ENCODE peak calls at places on chromosomes 16 and 17, in seven cellular contexts. One of them, this sample, is unnamed.

GRCh38 chr17:81432873-81433451 is 37.7 kb downstream of the BAHCC1 start:
- DNase-seq in A549: no peak
- DNase-seq in endothelial cell of umbilical vein: no peak
- DNase-seq in dorsolateral prefrontal cortex: no peak
- DNase-seq in tibial artery: no peak
- DNase-seq in GM23338: no peak
- DNase-seq in left ventricle myocardium inferior: no peak
- DNase-seq in this sample: no peak

GRCh38 chr16:68526143-68526781 is 12.8 kb upstream of the ZFP90 start:
- DNase-seq in left ventricle myocardium inferior: no peak
- DNase-seq in dorsolateral prefrontal cortex: no peak
- DNase-seq in A549: no peak
- DNase-seq in endothelial cell of umbilical vein: no peak
- DNase-seq in GM23338: no peak
- DNase-seq in tibial artery: no peak
- DNase-seq in this sample: no peak

GRCh38 chr16:5615868-5616642 is 518.5 kb upstream of the EEF2KMT start:
- DNase-seq in dorsolateral prefrontal cortex: peak
- DNase-seq in endothelial cell of umbilical vein: no peak
- DNase-seq in tibial artery: no peak
- DNase-seq in A549: peak
- DNase-seq in GM23338: peak
- DNase-seq in left ventricle myocardium inferior: peak
- DNase-seq in this sample: no peak

GRCh38 chr17:77741109-77741508 is 217.4 kb upstream of the TNRC6C start:
- DNase-seq in GM23338: peak
- DNase-seq in left ventricle myocardium inferior: no peak
- DNase-seq in A549: no peak
- DNase-seq in tibial artery: peak
- DNase-seq in dorsolateral prefrontal cortex: peak
- DNase-seq in endothelial cell of umbilical vein: no peak
- DNase-seq in this sample: no peak

GRCh38 chr17:70767102-70767701 is 597.9 kb downstream of the KCNJ2 start:
- DNase-seq in left ventricle myocardium inferior: no peak
- DNase-seq in endothelial cell of umbilical vein: no peak
- DNase-seq in dorsolateral prefrontal cortex: no peak
- DNase-seq in GM23338: peak
- DNase-seq in tibial artery: no peak
- DNase-seq in A549: peak
- DNase-seq in this sample: no peak

GRCh38 chr17:77738666-77739531 is 219.6 kb upstream of the TNRC6C start:
- DNase-seq in A549: no peak
- DNase-seq in left ventricle myocardium inferior: peak
- DNase-seq in tibial artery: peak
- DNase-seq in dorsolateral prefrontal cortex: no peak
- DNase-seq in endothelial cell of umbilical vein: no peak
- DNase-seq in GM23338: no peak
- DNase-seq in this sample: no peak

GRCh38 chr16:31421587-31421986 is 6.6 kb downstream of the COX6A2 start:
- DNase-seq in tibial artery: no peak
- DNase-seq in A549: no peak
- DNase-seq in endothelial cell of umbilical vein: no peak
- DNase-seq in dorsolateral prefrontal cortex: no peak
- DNase-seq in GM23338: no peak
- DNase-seq in left ventricle myocardium inferior: no peak
- DNase-seq in this sample: no peak

GRCh38 chr17:27848941-27849340 is 44.2 kb downstream of the LYRM9 start:
- DNase-seq in tibial artery: no peak
- DNase-seq in left ventricle myocardium inferior: no peak
- DNase-seq in GM23338: no peak
- DNase-seq in endothelial cell of umbilical vein: no peak
- DNase-seq in dorsolateral prefrontal cortex: no peak
- DNase-seq in A549: no peak
- DNase-seq in this sample: no peak

GRCh38 chr16:7137560-7138330 is 194.9 kb upstream of the RBFOX1 start:
- DNase-seq in endothelial cell of umbilical vein: no peak
- DNase-seq in tibial artery: no peak
- DNase-seq in GM23338: no peak
- DNase-seq in left ventricle myocardium inferior: no peak
- DNase-seq in A549: peak
- DNase-seq in dorsolateral prefrontal cortex: no peak
- DNase-seq in this sample: no peak

GRCh38 chr17:49624896-49625295 is 49.2 kb downstream of the NXPH3 start:
- DNase-seq in endothelial cell of umbilical vein: no peak
- DNase-seq in tibial artery: no peak
- DNase-seq in dorsolateral prefrontal cortex: peak
- DNase-seq in A549: no peak
- DNase-seq in left ventricle myocardium inferior: no peak
- DNase-seq in GM23338: no peak
- DNase-seq in this sample: no peak

GRCh38 chr17:71237903-71238538 is 882.8 kb upstream of the SOX9 start:
- DNase-seq in dorsolateral prefrontal cortex: no peak
- DNase-seq in tibial artery: no peak
- DNase-seq in GM23338: no peak
- DNase-seq in endothelial cell of umbilical vein: no peak
- DNase-seq in left ventricle myocardium inferior: no peak
- DNase-seq in A549: peak
- DNase-seq in this sample: no peak

GRCh38 chr17:82237083-82237745 is 8.4 kb downstream of the SLC16A3 start:
- DNase-seq in left ventricle myocardium inferior: peak
- DNase-seq in endothelial cell of umbilical vein: no peak
- DNase-seq in GM23338: peak
- DNase-seq in dorsolateral prefrontal cortex: peak
- DNase-seq in A549: no peak
- DNase-seq in tibial artery: peak
- DNase-seq in this sample: no peak

GRCh38 chr17:7897090-7897489 is 8.5 kb downstream of the CHD3 start:
- DNase-seq in dorsolateral prefrontal cortex: no peak
- DNase-seq in GM23338: no peak
- DNase-seq in left ventricle myocardium inferior: no peak
- DNase-seq in endothelial cell of umbilical vein: no peak
- DNase-seq in A549: no peak
- DNase-seq in tibial artery: no peak
- DNase-seq in this sample: no peak

GRCh38 chr17:69218986-69219385 is 9.6 kb downstream of the ABCA10 start:
- DNase-seq in GM23338: no peak
- DNase-seq in left ventricle myocardium inferior: no peak
- DNase-seq in dorsolateral prefrontal cortex: no peak
- DNase-seq in A549: no peak
- DNase-seq in endothelial cell of umbilical vein: no peak
- DNase-seq in tibial artery: no peak
- DNase-seq in this sample: no peak

GRCh38 chr17:48542956-48543853 is 1.7 kb downstream of the HOXB2 start:
- DNase-seq in tibial artery: no peak
- DNase-seq in left ventricle myocardium inferior: peak
- DNase-seq in GM23338: peak
- DNase-seq in endothelial cell of umbilical vein: peak
- DNase-seq in dorsolateral prefrontal cortex: no peak
- DNase-seq in A549: peak
- DNase-seq in this sample: no peak

GRCh38 chr17:50264263-50265113 is 9.8 kb upstream of the TMEM92 start:
- DNase-seq in dorsolateral prefrontal cortex: no peak
- DNase-seq in GM23338: peak
- DNase-seq in A549: no peak
- DNase-seq in tibial artery: peak
- DNase-seq in endothelial cell of umbilical vein: no peak
- DNase-seq in left ventricle myocardium inferior: no peak
- DNase-seq in this sample: no peak

GRCh38 chr17:29555840-29556239 is 11.0 kb downstream of the ABHD15 start:
- DNase-seq in A549: peak
- DNase-seq in dorsolateral prefrontal cortex: no peak
- DNase-seq in tibial artery: no peak
- DNase-seq in endothelial cell of umbilical vein: no peak
- DNase-seq in GM23338: no peak
- DNase-seq in left ventricle myocardium inferior: no peak
- DNase-seq in this sample: no peak

GRCh38 chr17:52298881-52299280 is 140.4 kb upstream of the CA10 start:
- DNase-seq in A549: no peak
- DNase-seq in left ventricle myocardium inferior: no peak
- DNase-seq in tibial artery: no peak
- DNase-seq in endothelial cell of umbilical vein: no peak
- DNase-seq in GM23338: no peak
- DNase-seq in dorsolateral prefrontal cortex: no peak
- DNase-seq in this sample: no peak

GRCh38 chr16:85364323-85365040 is 248.6 kb upstream of the GSE1 start:
- DNase-seq in endothelial cell of umbilical vein: no peak
- DNase-seq in tibial artery: no peak
- DNase-seq in A549: no peak
- DNase-seq in dorsolateral prefrontal cortex: no peak
- DNase-seq in left ventricle myocardium inferior: no peak
- DNase-seq in GM23338: no peak
- DNase-seq in this sample: no peak

GRCh38 chr17:76543482-76544122 is 3.8 kb downstream of the PRCD start:
- DNase-seq in A549: no peak
- DNase-seq in dorsolateral prefrontal cortex: no peak
- DNase-seq in GM23338: peak
- DNase-seq in left ventricle myocardium inferior: peak
- DNase-seq in endothelial cell of umbilical vein: no peak
- DNase-seq in tibial artery: peak
- DNase-seq in this sample: no peak

GRCh38 chr17:20008242-20009051 is 712 bp upstream of the SPECC1 start:
- DNase-seq in A549: peak
- DNase-seq in endothelial cell of umbilical vein: no peak
- DNase-seq in left ventricle myocardium inferior: peak
- DNase-seq in tibial artery: peak
- DNase-seq in dorsolateral prefrontal cortex: peak
- DNase-seq in GM23338: peak
- DNase-seq in this sample: no peak

GRCh38 chr16:86478779-86479178 is 31.5 kb upstream of the FOXF1 start:
- DNase-seq in tibial artery: no peak
- DNase-seq in A549: no peak
- DNase-seq in left ventricle myocardium inferior: no peak
- DNase-seq in dorsolateral prefrontal cortex: no peak
- DNase-seq in endothelial cell of umbilical vein: no peak
- DNase-seq in GM23338: no peak
- DNase-seq in this sample: no peak
- TF ChIP-seq CTCF in tibial artery: no peak
- TF ChIP-seq CTCF in A549: no peak
- TF ChIP-seq CTCF in left ventricle myocardium inferior: no peak
- TF ChIP-seq CTCF in dorsolateral prefrontal cortex: no peak
- TF ChIP-seq CTCF in endothelial cell of umbilical vein: no peak
- TF ChIP-seq CTCF in GM23338: no peak
- TF ChIP-seq CTCF in this sample: no peak

DNA sequence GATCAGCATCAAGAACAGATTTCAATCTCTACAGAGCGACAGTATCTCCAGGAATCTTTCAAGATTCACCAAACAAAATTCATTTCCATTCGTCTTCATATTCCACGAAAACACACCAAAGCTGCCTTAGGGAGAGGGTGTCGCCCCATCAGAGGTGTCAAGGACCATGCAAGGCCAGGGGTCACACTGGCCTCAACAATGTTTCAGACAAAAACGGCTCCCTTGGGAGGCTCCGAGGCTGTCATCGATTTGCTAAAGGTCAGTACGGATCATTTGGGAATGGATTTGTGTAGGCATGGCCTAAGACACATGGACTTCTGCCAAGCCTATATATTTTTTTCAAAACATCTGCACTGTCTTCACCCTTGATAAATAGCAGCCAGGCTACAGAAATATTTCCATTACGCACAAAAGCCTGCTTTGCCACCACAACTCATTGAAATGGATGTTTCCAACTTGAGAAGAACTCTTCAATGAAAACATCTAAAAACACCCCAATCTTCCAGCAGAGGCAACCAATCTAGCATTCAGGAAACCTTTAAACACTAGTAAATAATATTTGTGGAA is 10.3 kb downstream of the CUEDC1 start:
- DNase-seq in tibial artery: no peak
- DNase-seq in left ventricle myocardium inferior: no peak
- DNase-seq in GM23338: no peak
- DNase-seq in endothelial cell of umbilical vein: no peak
- DNase-seq in A549: no peak
- DNase-seq in dorsolateral prefrontal cortex: no peak
- DNase-seq in this sample: no peak
- H3K27ac ChIP-seq in tibial artery: no peak
- H3K27ac ChIP-seq in left ventricle myocardium inferior: peak
- H3K27ac ChIP-seq in GM23338: no peak
- H3K27ac ChIP-seq in endothelial cell of umbilical vein: no peak
- H3K27ac ChIP-seq in A549: peak
- H3K27ac ChIP-seq in dorsolateral prefrontal cortex: peak
- H3K27ac ChIP-seq in this sample: no peak

GRCh38 chr17:41627316-41628072 is 3.1 kb upstream of the KRT17 start:
- DNase-seq in left ventricle myocardium inferior: no peak
- DNase-seq in GM23338: peak
- DNase-seq in tibial artery: no peak
- DNase-seq in dorsolateral prefrontal cortex: peak
- DNase-seq in A549: no peak
- DNase-seq in endothelial cell of umbilical vein: no peak
- DNase-seq in this sample: no peak
- TF ChIP-seq CTCF in left ventricle myocardium inferior: no peak
- TF ChIP-seq CTCF in GM23338: peak
- TF ChIP-seq CTCF in tibial artery: no peak
- TF ChIP-seq CTCF in dorsolateral prefrontal cortex: no peak
- TF ChIP-seq CTCF in A549: no peak
- TF ChIP-seq CTCF in endothelial cell of umbilical vein: no peak
- TF ChIP-seq CTCF in this sample: no peak

GRCh38 chr17:35716173-35716572 is 15.3 kb upstream of the RASL10B start:
- DNase-seq in endothelial cell of umbilical vein: no peak
- DNase-seq in A549: no peak
- DNase-seq in dorsolateral prefrontal cortex: no peak
- DNase-seq in GM23338: no peak
- DNase-seq in left ventricle myocardium inferior: no peak
- DNase-seq in tibial artery: no peak
- DNase-seq in this sample: no peak

GRCh38 chr17:35714988-35715387 is 16.5 kb upstream of the RASL10B start:
- DNase-seq in left ventricle myocardium inferior: no peak
- DNase-seq in tibial artery: no peak
- DNase-seq in endothelial cell of umbilical vein: no peak
- DNase-seq in A549: no peak
- DNase-seq in GM23338: no peak
- DNase-seq in dorsolateral prefrontal cortex: no peak
- DNase-seq in this sample: no peak

GRCh38 chr17:35709874-35710273 is 21.6 kb upstream of the RASL10B start:
- DNase-seq in endothelial cell of umbilical vein: no peak
- DNase-seq in dorsolateral prefrontal cortex: no peak
- DNase-seq in tibial artery: no peak
- DNase-seq in GM23338: no peak
- DNase-seq in left ventricle myocardium inferior: no peak
- DNase-seq in A549: no peak
- DNase-seq in this sample: no peak

GRCh38 chr17:35715416-35715815 is 16.0 kb upstream of the RASL10B start:
- DNase-seq in A549: no peak
- DNase-seq in left ventricle myocardium inferior: no peak
- DNase-seq in GM23338: no peak
- DNase-seq in tibial artery: no peak
- DNase-seq in dorsolateral prefrontal cortex: no peak
- DNase-seq in endothelial cell of umbilical vein: no peak
- DNase-seq in this sample: no peak

GRCh38 chr17:35713069-35713728 is 18.2 kb upstream of the RASL10B start:
- DNase-seq in dorsolateral prefrontal cortex: no peak
- DNase-seq in tibial artery: no peak
- DNase-seq in endothelial cell of umbilical vein: peak
- DNase-seq in GM23338: no peak
- DNase-seq in left ventricle myocardium inferior: no peak
- DNase-seq in A549: no peak
- DNase-seq in this sample: peak
- H3K27ac ChIP-seq in dorsolateral prefrontal cortex: peak
- H3K27ac ChIP-seq in tibial artery: peak
- H3K27ac ChIP-seq in endothelial cell of umbilical vein: peak
- H3K27ac ChIP-seq in GM23338: no peak
- H3K27ac ChIP-seq in left ventricle myocardium inferior: peak
- H3K27ac ChIP-seq in A549: no peak
- H3K27ac ChIP-seq in this sample: peak

This sample was measured in thoracic aorta.